ENCODE peak calls at places on chromosomes 2 and 18, in four cellular contexts. G is HEK293T; T is CD8-positive, alpha-beta memory T cell; N is stimulated activated CD8-positive, alpha-beta memory T cell treated with anti-CD3 and anti-CD28 coated beads, Interleukin-7, amount 100 ng/mL, for 1 hour. E is an unnamed sample.

GRCh38 chr18:67428805-67429204 is 87.7 kb downstream of the DSEL start:
- DNase-seq in G (no peak), T (no peak), N (no peak), E (no peak)

GRCh38 chr2:199379251-199379650 is 78.5 kb downstream of the SATB2 start:
- DNase-seq in G (no peak), T (no peak), N (no peak), E (no peak)

GRCh38 chr2:239570971-239571520 is 170.2 kb upstream of the HDAC4 start:
- DNase-seq in G (no peak), T (no peak), N (no peak), E (no peak)

GRCh38 chr2:105294844-105295481 is 34.6 kb downstream of the TGFBRAP1 start:
- DNase-seq in G (peak; percentile 81), T (no peak), N (no peak), E (no peak)

GRCh38 chr2:233165895-233166661 is 85.4 kb upstream of the ATG16L1 start:
- DNase-seq in G (no peak), T (peak; percentile 25), N (peak; percentile 8), E (no peak)

GRCh38 chr2:186726938-186727337 is 33.1 kb downstream of the FAM171B start:
- DNase-seq in G (no peak), T (no peak), N (no peak), E (no peak)

GRCh38 chr2:177832611-177833133 is 239.9 kb downstream of the PDE11A start:
- DNase-seq in G (no peak), T (no peak), N (no peak), E (no peak)

GRCh38 chr2:53787255-53787910 is 539 bp downstream of the ERLEC1 start:
- DNase-seq in G (peak; percentile 15), T (no peak), N (no peak), E (no peak)

GRCh38 chr18:68676913-68677312 is 38.0 kb downstream of the TMX3 start:
- DNase-seq in G (no peak), T (no peak), N (no peak), E (no peak)

GRCh38 chr2:97844311-97844859 is 131.0 kb downstream of the ZAP70 start:
- DNase-seq in G (no peak), T (no peak), N (no peak), E (no peak)

GRCh38 chr2:196963961-196964360 is 37.5 kb upstream of the PGAP1 start:
- DNase-seq in G (no peak), T (no peak), N (no peak), E (no peak)

GRCh38 chr2:237495521-237496117 is 8.6 kb downstream of the MLPH start:
- DNase-seq in G (no peak), T (no peak), N (no peak), E (no peak)

GRCh38 chr2:23757686-23758433 is 169.1 kb downstream of the ATAD2B start:
- DNase-seq in G (no peak), T (no peak), N (no peak), E (peak; percentile 64)

GRCh38 chr18:7272268-7273049 is 41.6 kb downstream of the LRRC30 start:
- DNase-seq in G (peak; percentile 15), T (no peak), N (no peak), E (peak; percentile 72)

GRCh38 chr2:86139981-86140380 is 33.9 kb downstream of the PTCD3 start:
- DNase-seq in G (no peak), T (no peak), N (no peak), E (no peak)

GRCh38 chr2:45289018-45289417 is 279.8 kb upstream of the SIX2 start:
- DNase-seq in G (no peak), T (no peak), N (no peak), E (no peak)

E was measured in ascending aorta.